ENCODE peak calls at places on chromosome 18, in five cellular contexts. Y is activated B cell treated with CpG ODN at 0.5 μM for 24 hours, B is substantia nigra, I is MV-4-11, R is germinal center. K is an unnamed sample.

GRCh38 chr18:58325521-58325908 is 281.5 kb downstream of the NEDD4L start:
- DNase-seq in Y (no peak), B (no peak), I (no peak), R (no peak), K (no peak)

GRCh38 chr18:42078711-42079110 is 123.7 kb downstream of the PIK3C3 start:
- DNase-seq in Y (no peak), B (no peak), I (peak; percentile 72), R (no peak), K (peak; percentile 39)

GRCh38 chr18:69817335-69817935 is 130.2 kb downstream of the CD226 start:
- DNase-seq in Y (no peak), B (no peak), I (no peak), R (no peak), K (no peak)

GRCh38 chr18:41674466-41674865 is 280.6 kb upstream of the PIK3C3 start:
- DNase-seq in Y (no peak), B (no peak), I (no peak), R (no peak), K (no peak)

GRCh38 chr18:22641973-22642372 is 224.3 kb upstream of the CTAGE1 start:
- DNase-seq in Y (no peak), B (no peak), I (no peak), R (no peak), K (no peak)

GRCh38 chr18:13254971-13255927 is 36.7 kb downstream of the LDLRAD4 start:
- DNase-seq in Y (no peak), B (no peak), I (no peak), R (no peak), K (no peak)

GRCh38 chr18:9825571-9826073 is 60.2 kb upstream of the TXNDC2 start:
- DNase-seq in Y (no peak), B (no peak), I (peak; percentile 93), R (no peak), K (peak; percentile 98)

GRCh38 chr18:8858888-8859511 is 153.6 kb downstream of the MTCL1 start:
- DNase-seq in Y (no peak), B (no peak), I (no peak), R (no peak), K (peak; percentile 78)

GRCh38 chr18:59140287-59140885 is 702 bp downstream of the SEC11C start:
- DNase-seq in Y (no peak), B (no peak), I (peak; percentile 40), R (peak; percentile 60), K (peak; percentile 51)

GRCh38 chr18:52426462-52426861 is 86.5 kb downstream of the DCC start:
- DNase-seq in Y (no peak), B (no peak), I (no peak), R (no peak), K (no peak)

GRCh38 chr18:49693276-49694005 is 119.9 kb downstream of the ACAA2 start:
- DNase-seq in Y (no peak), B (no peak), I (no peak), R (no peak), K (no peak)

GRCh38 chr18:73462092-73462491 is 594.3 kb upstream of the NETO1 start:
- DNase-seq in Y (no peak), B (no peak), I (no peak), R (no peak), K (peak; percentile 26)

GRCh38 chr18:49899647-49900330 is 86.5 kb upstream of the ACAA2 start:
- DNase-seq in Y (no peak), B (no peak), I (no peak), R (no peak), K (no peak)

GRCh38 chr18:32930695-32931301 is 158.0 kb upstream of the KLHL14 start:
- DNase-seq in Y (no peak), B (no peak), I (peak; percentile 60), R (peak; percentile 66), K (peak; percentile 62)

GRCh38 chr18:58044370-58045264 is 591 bp downstream of the NEDD4L start:
- DNase-seq in Y (peak; percentile 56), B (peak; percentile 50), I (no peak), R (peak; percentile 38), K (peak; percentile 47)

GRCh38 chr18:13284330-13285027 is 65.9 kb downstream of the LDLRAD4 start:
- DNase-seq in Y (no peak), B (no peak), I (no peak), R (no peak), K (no peak)

GRCh38 chr18:59318460-59318859 is at the start of gene CPLX4:
- DNase-seq in Y (no peak), B (no peak), I (no peak), R (no peak), K (no peak)

GRCh38 chr18:55534547-55534946 is 53.4 kb downstream of the TCF4 start:
- DNase-seq in Y (no peak), B (no peak), I (no peak), R (no peak), K (no peak)

GRCh38 chr18:11553098-11553940 is 56.1 kb upstream of the SLC35G4 start:
- DNase-seq in Y (no peak), B (no peak), I (peak; percentile 20), R (peak; percentile 51), K (peak; percentile 72)

GRCh38 chr18:38923136-38923535 is 1357.5 kb upstream of the CELF4 start:
- DNase-seq in Y (no peak), B (no peak), I (no peak), R (no peak), K (peak; percentile 6)

GRCh38 chr18:7082666-7083065 is 34.9 kb downstream of the LAMA1 start:
- DNase-seq in Y (no peak), B (no peak), I (no peak), R (no peak), K (no peak)

GRCh38 chr18:5992381-5992780 is 97.1 kb upstream of the TMEM200C start:
- DNase-seq in Y (no peak), B (no peak), I (no peak), R (no peak), K (no peak)

GRCh38 chr18:77098033-77098432 is 34.5 kb downstream of the MBP start:
- DNase-seq in Y (no peak), B (no peak), I (peak; percentile 62), R (peak; percentile 42), K (peak; percentile 57)

GRCh38 chr18:54052259-54052658 is 172.2 kb downstream of the MBD2 start:
- DNase-seq in Y (no peak), B (no peak), I (no peak), R (no peak), K (no peak)

GRCh38 chr18:23506393-23506792 is 3.1 kb downstream of the RMC1 start:
- DNase-seq in Y (no peak), B (no peak), I (no peak), R (no peak), K (no peak)